ENCODE peak calls at places on chromosomes 6 and 20, in four cellular contexts. One of them, this sample, is unnamed.
A peak's percentile ranks its signal among the peaks of the same experiment; 100 is the strongest.

GRCh38 chr6:149392535-149392934 is 7.5 kb upstream of the SUMO4 start:
- DNase-seq in psoas muscle: no peak
- DNase-seq in skeletal muscle cell: no peak
- DNase-seq in left cardiac atrium: no peak
- DNase-seq in this sample: no peak

GRCh38 chr6:39301606-39302005 is 12.6 kb downstream of the KCNK17 start:
- DNase-seq in psoas muscle: no peak
- DNase-seq in skeletal muscle cell: no peak
- DNase-seq in left cardiac atrium: no peak
- DNase-seq in this sample: no peak

GRCh38 chr6:6003334-6004146 is 3.2 kb downstream of the NRN1 start:
- DNase-seq in psoas muscle: no peak
- DNase-seq in skeletal muscle cell: no peak
- DNase-seq in left cardiac atrium: peak; percentile 34
- DNase-seq in this sample: no peak

GRCh38 chr20:21175433-21175832 is 49.6 kb downstream of the KIZ start:
- DNase-seq in left cardiac atrium: no peak
- DNase-seq in psoas muscle: no peak
- DNase-seq in skeletal muscle cell: no peak
- DNase-seq in this sample: no peak

GRCh38 chr20:2144850-2145249 is 43.2 kb downstream of the STK35 start:
- DNase-seq in skeletal muscle cell: no peak
- DNase-seq in left cardiac atrium: no peak
- DNase-seq in psoas muscle: no peak
- DNase-seq in this sample: no peak

GRCh38 chr20:20489623-20490341 is 121.9 kb downstream of the INSM1 start:
- DNase-seq in left cardiac atrium: no peak
- DNase-seq in psoas muscle: no peak
- DNase-seq in skeletal muscle cell: no peak
- DNase-seq in this sample: no peak

GRCh38 chr6:104326173-104327001 is 533.3 kb downstream of the HACE1 start:
- DNase-seq in psoas muscle: no peak
- DNase-seq in skeletal muscle cell: peak; percentile 92
- DNase-seq in left cardiac atrium: peak; percentile 23
- DNase-seq in this sample: no peak

GRCh38 chr6:16049178-16049577 is 79.7 kb upstream of the MYLIP start:
- DNase-seq in skeletal muscle cell: no peak
- DNase-seq in left cardiac atrium: no peak
- DNase-seq in psoas muscle: no peak
- DNase-seq in this sample: no peak

GRCh38 chr6:170024940-170025339 is 265.9 kb downstream of the DLL1 start:
- DNase-seq in left cardiac atrium: no peak
- DNase-seq in skeletal muscle cell: no peak
- DNase-seq in psoas muscle: no peak
- DNase-seq in this sample: no peak

GRCh38 chr6:109770779-109771178 is 79.7 kb downstream of the FIG4 start:
- DNase-seq in psoas muscle: no peak
- DNase-seq in skeletal muscle cell: no peak
- DNase-seq in left cardiac atrium: no peak
- DNase-seq in this sample: no peak

GRCh38 chr6:5403619-5404018 is 142.3 kb downstream of the FARS2 start:
- DNase-seq in left cardiac atrium: no peak
- DNase-seq in psoas muscle: no peak
- DNase-seq in skeletal muscle cell: no peak
- DNase-seq in this sample: no peak

GRCh38 chr6:36067374-36068011 is 39.9 kb downstream of the MAPK14 start:
- DNase-seq in left cardiac atrium: no peak
- DNase-seq in skeletal muscle cell: no peak
- DNase-seq in psoas muscle: no peak
- DNase-seq in this sample: no peak

GRCh38 chr6:95286874-95287273 is 290.5 kb upstream of the MANEA start:
- DNase-seq in psoas muscle: no peak
- DNase-seq in left cardiac atrium: no peak
- DNase-seq in skeletal muscle cell: no peak
- DNase-seq in this sample: no peak

GRCh38 chr6:7468382-7469081 is 72.9 kb upstream of the DSP start:
- DNase-seq in psoas muscle: peak; percentile 21
- DNase-seq in skeletal muscle cell: peak; percentile 43
- DNase-seq in left cardiac atrium: peak; percentile 81
- DNase-seq in this sample: no peak